ENCODE peak calls at places on chromosomes 5 and 9, in six cellular contexts. T is HFFc6, C is PC-3, U is D721Med, R is ovary, V is dorsolateral prefrontal cortex. J is an unnamed sample.

GRCh38 chr5:73370620-73371583 is 77.7 kb downstream of the FOXD1 start:
- DNase-seq in T (peak; percentile 93), C (peak; percentile 95), U (no peak), R (no peak), V (no peak), J (peak; percentile 100)

GRCh38 chr9:71822455-71822854 is 54.1 kb upstream of the CEMIP2 start:
- DNase-seq in T (no peak), C (no peak), U (peak; percentile 27), R (no peak), V (no peak), J (no peak)

GRCh38 chr5:145316282-145316681 is 518.9 kb downstream of the PRELID2 start:
- DNase-seq in T (no peak), C (no peak), U (no peak), R (no peak), V (no peak), J (no peak)

GRCh38 chr5:141843156-141843927 is 34.9 kb downstream of the PCDH1 start:
- DNase-seq in T (peak; percentile 7), C (no peak), U (no peak), R (no peak), V (no peak), J (no peak)

GRCh38 chr9:89617978-89618377 is 13.2 kb downstream of the GADD45G start:
- DNase-seq in T (no peak), C (no peak), U (no peak), R (no peak), V (no peak), J (no peak)

GRCh38 chr9:28155671-28156070 is 582.4 kb upstream of the C9orf72 start:
- DNase-seq in T (no peak), C (no peak), U (no peak), R (no peak), V (no peak), J (no peak)

GRCh38 chr9:105416840-105417239 is 31.0 kb upstream of the FSD1L start:
- DNase-seq in T (no peak), C (no peak), U (no peak), R (no peak), V (no peak), J (no peak)

GRCh38 chr9:91775011-91775707 is 174.9 kb downstream of the ROR2 start:
- DNase-seq in T (peak; percentile 12), C (peak; percentile 62), U (peak; percentile 63), R (peak; percentile 80), V (peak; percentile 36), J (peak; percentile 20)

GRCh38 chr5:142551242-142552067 is 134.4 kb downstream of the FGF1 start:
- DNase-seq in T (peak; percentile 13), C (peak; percentile 33), U (no peak), R (no peak), V (no peak), J (no peak)

GRCh38 chr5:1371191-1371590 is 26.3 kb upstream of the CLPTM1L start:
- DNase-seq in T (no peak), C (no peak), U (no peak), R (no peak), V (no peak), J (no peak)

GRCh38 chr9:35272989-35273388 is 111.2 kb downstream of the UNC13B start:
- DNase-seq in T (peak; percentile 62), C (peak; percentile 66), U (no peak), R (no peak), V (no peak), J (peak; percentile 46)

GRCh38 chr5:80230269-80230992 is 25.4 kb downstream of the SERINC5 start:
- DNase-seq in T (no peak), C (no peak), U (no peak), R (no peak), V (no peak), J (no peak)

GRCh38 chr9:78973906-78974305 is 597.9 kb upstream of the TLE4 start:
- DNase-seq in T (peak; percentile 85), C (peak; percentile 91), U (no peak), R (no peak), V (no peak), J (peak; percentile 91)

GRCh38 chr9:119412399-119412798 is 43.2 kb upstream of the BRINP1 start:
- DNase-seq in T (no peak), C (no peak), U (no peak), R (no peak), V (no peak), J (peak; percentile 65)

GRCh38 chr9:107480386-107480789 is 9.2 kb downstream of the KLF4 start:
- DNase-seq in T (peak; percentile 28), C (peak; percentile 19), U (no peak), R (peak; percentile 50), V (no peak), J (peak; percentile 69)

GRCh38 chr9:136557036-136557435 is 11.2 kb upstream of the NOTCH1 start:
- DNase-seq in T (no peak), C (no peak), U (no peak), R (no peak), V (no peak), J (no peak)

GRCh38 chr5:72194846-72195245 is 87.6 kb downstream of the MAP1B start:
- DNase-seq in T (no peak), C (no peak), U (no peak), R (no peak), V (no peak), J (no peak)

GRCh38 chr5:143245929-143246561 is 157.4 kb downstream of the NR3C1 start:
- DNase-seq in T (peak; percentile 97), C (peak; percentile 94), U (no peak), R (no peak), V (no peak), J (peak; percentile 96)

GRCh38 chr5:1725641-1726468 is 73.8 kb downstream of the MRPL36 start:
- DNase-seq in T (no peak), C (no peak), U (no peak), R (no peak), V (no peak), J (no peak)

GRCh38 chr9:114288233-114289051 is 34.5 kb upstream of the ORM1 start:
- DNase-seq in T (peak; percentile 67), C (peak; percentile 23), U (no peak), R (peak; percentile 24), V (peak; percentile 17), J (peak; percentile 90)

GRCh38 chr5:149221731-149222342 is 49.8 kb upstream of the AFAP1L1 start:
- DNase-seq in T (no peak), C (no peak), U (no peak), R (no peak), V (no peak), J (no peak)

GRCh38 chr9:129384138-129384886 is 206.3 kb upstream of the IER5L start:
- DNase-seq in T (no peak), C (no peak), U (no peak), R (no peak), V (no peak), J (no peak)

GRCh38 chr9:79335987-79336386 is 235.8 kb upstream of the TLE4 start:
- DNase-seq in T (no peak), C (no peak), U (no peak), R (no peak), V (no peak), J (no peak)

GRCh38 chr5:177419045-177419444 is 7.4 kb upstream of the GRK6 start:
- DNase-seq in T (peak; percentile 46), C (no peak), U (no peak), R (no peak), V (no peak), J (no peak)

GRCh38 chr5:95870105-95870672 is 47.7 kb upstream of the GLRX start:
- DNase-seq in T (peak; percentile 65), C (peak; percentile 46), U (no peak), R (no peak), V (no peak), J (peak; percentile 78)

GRCh38 chr5:66585291-66585690 is 10.9 kb upstream of the MAST4 start:
- DNase-seq in T (no peak), C (no peak), U (no peak), R (no peak), V (no peak), J (no peak)

GRCh38 chr5:79702606-79703380 is 13.2 kb downstream of the CMYA5 start:
- DNase-seq in T (peak; percentile 45), C (peak; percentile 34), U (no peak), R (no peak), V (no peak), J (no peak)

GRCh38 chr5:65015767-65016166 is 247.0 kb downstream of the CWC27 start:
- DNase-seq in T (no peak), C (no peak), U (no peak), R (no peak), V (no peak), J (no peak)

GRCh38 chr5:148776780-148777179 is 49.6 kb upstream of the ADRB2 start:
- DNase-seq in T (peak; percentile 85), C (peak; percentile 99), U (no peak), R (no peak), V (no peak), J (peak; percentile 78)

GRCh38 chr9:131872006-131872405 is 132.1 kb upstream of the RAPGEF1 start:
- DNase-seq in T (no peak), C (no peak), U (no peak), R (no peak), V (no peak), J (no peak)

GRCh38 chr5:133825631-133826289 is 142.7 kb downstream of the C5orf15 start:
- DNase-seq in T (no peak), C (no peak), U (no peak), R (no peak), V (no peak), J (no peak)

GRCh38 chr5:103929310-103930003 is 366.9 kb upstream of the NUDT12 start:
- DNase-seq in T (no peak), C (peak; percentile 74), U (no peak), R (no peak), V (no peak), J (peak; percentile 42)

GRCh38 chr5:78508231-78508765 is 140.3 kb downstream of the LHFPL2 start:
- DNase-seq in T (peak; percentile 40), C (peak; percentile 40), U (no peak), R (no peak), V (no peak), J (no peak)

GRCh38 chr9:9352877-9353481 is 1259.8 kb downstream of the PTPRD start:
- DNase-seq in T (no peak), C (peak; percentile 10), U (no peak), R (no peak), V (no peak), J (no peak)

GRCh38 chr9:131107760-131108159 is 11.4 kb downstream of the AIF1L start:
- DNase-seq in T (no peak), C (no peak), U (no peak), R (no peak), V (no peak), J (no peak)

GRCh38 chr5:150544606-150545219 is 36.8 kb downstream of the NDST1 start:
- DNase-seq in T (peak; percentile 25), C (peak; percentile 70), U (peak; percentile 97), R (peak; percentile 76), V (peak; percentile 58), J (no peak)

GRCh38 chr5:58924306-58924705 is 341.4 kb downstream of the RAB3C start:
- DNase-seq in T (no peak), C (no peak), U (no peak), R (no peak), V (no peak), J (no peak)

GRCh38 chr9:93301911-93302525 is 118.1 kb downstream of the WNK2 start:
- DNase-seq in T (no peak), C (no peak), U (no peak), R (no peak), V (peak; percentile 10), J (no peak)